ENCODE peak calls at places on chromosomes 4 and X, in four cellular contexts. L is bronchial epithelial cell, P is GM10248, K is NCI-H2029 treated with DMSO at 0.1 percent for 48 hours. I is an unnamed sample.

GRCh38 chrX:44228621-44229020 is 114.9 kb downstream of the EFHC2 start:
- DNase-seq in L (no peak), P (peak; percentile 4), K (no peak), I (no peak)

GRCh38 chrX:124098089-124098488 is 136.6 kb downstream of the STAG2 start:
- DNase-seq in L (peak; percentile 35), P (peak; percentile 13), K (peak; percentile 8), I (no peak)

GRCh38 chr4:173526034-173526482 is 4.0 kb downstream of the HAND2 start:
- DNase-seq in L (no peak), P (peak; percentile 4), K (no peak), I (peak; percentile 11)

GRCh38 chr4:65668201-65669007 is 1.9 kb downstream of the EPHA5 start:
- DNase-seq in L (no peak), P (peak; percentile 2), K (no peak), I (no peak)

GRCh38 chr4:68904786-68905185 is 46.8 kb downstream of the UGT2A3 start:
- DNase-seq in L (peak; percentile 9), P (peak; percentile 22), K (peak; percentile 24), I (peak; percentile 6)

GRCh38 chr4:2068566-2068965 is 9.4 kb downstream of the NAT8L start:
- DNase-seq in L (no peak), P (no peak), K (no peak), I (no peak)

GRCh38 chr4:47075919-47076318 is 44.6 kb downstream of the GABRB1 start:
- DNase-seq in L (peak; percentile 15), P (no peak), K (no peak), I (no peak)

GRCh38 chr4:76579596-76580375 is 144.8 kb downstream of the SHROOM3 start:
- DNase-seq in L (no peak), P (no peak), K (peak; percentile 28), I (no peak)